ENCODE peak calls at places on chromosomes 3 and 15, in seven cellular contexts. M is GM20000; S is adrenal gland; Y is kidney tubule cell; X is stimulated activated CD4-positive, alpha-beta T cell treated with anti-CD3 and anti-CD28 coated beads, Interleukin-4, amount 100 ng/mL, for 48 hours; O is dorsolateral prefrontal cortex; E is activated CD8-positive, alpha-beta memory T cell treated with anti-CD3 and anti-CD28 coated beads for 1 hour. T is an unnamed sample.

GRCh38 chr15:70765504-70766281 is 2.3 kb upstream of the UACA start:
- DNase-seq in O (no peak), Y (no peak), S (no peak), E (no peak), M (no peak), X (no peak), T (no peak)

GRCh38 chr3:127853681-127854080 is 31.4 kb upstream of the MGLL start:
- DNase-seq in S (no peak), Y (no peak), E (no peak), X (no peak), M (no peak), O (peak), T (no peak)

GRCh38 chr3:177195941-177196472 is 1.3 kb downstream of the TBL1XR1 start:
- DNase-seq in E (no peak), X (no peak), S (no peak), O (peak), Y (peak), M (no peak), T (peak)

GRCh38 chr15:42575188-42576039 is at the start of gene STARD9:
- DNase-seq in Y (peak), S (peak), M (peak), E (peak), O (peak), X (peak), T (peak)

GRCh38 chr15:50315814-50316630 is 39.0 kb downstream of the GABPB1 start:
- DNase-seq in M (peak), Y (peak), X (no peak), E (no peak), S (no peak), O (no peak), T (no peak)

GRCh38 chr3:25385807-25386512 is 42.1 kb upstream of the RARB start:
- DNase-seq in O (no peak), X (no peak), Y (no peak), M (no peak), S (no peak), E (no peak), T (no peak)

GRCh38 chr3:13544293-13544831 is 4.6 kb upstream of the FBLN2 start:
- DNase-seq in X (peak), M (no peak), O (no peak), Y (no peak), E (peak), S (no peak), T (peak)

GRCh38 chr3:149188494-149188893 is 33.1 kb downstream of the CP start:
- DNase-seq in X (no peak), Y (no peak), E (no peak), O (no peak), M (no peak), S (no peak), T (no peak)

GRCh38 chr3:28792604-28793003 is 444.0 kb upstream of the AZI2 start:
- DNase-seq in E (no peak), S (no peak), Y (no peak), M (no peak), X (no peak), O (no peak), T (no peak)

GRCh38 chr3:33211444-33211843 is 7.2 kb downstream of the SUSD5 start:
- DNase-seq in X (no peak), Y (peak), O (no peak), E (no peak), M (no peak), S (no peak), T (no peak)

GRCh38 chr15:31321418-31321817 is 5.2 kb upstream of the KLF13 start:
- DNase-seq in Y (no peak), E (no peak), O (no peak), S (no peak), M (no peak), X (no peak), T (no peak)

GRCh38 chr15:65888998-65889397 is 19.7 kb downstream of the RAB11A start:
- DNase-seq in O (no peak), Y (no peak), S (no peak), E (no peak), X (no peak), M (no peak), T (peak)

GRCh38 chr3:146542179-146542578 is 2.2 kb downstream of the PLSCR1 start:
- DNase-seq in M (no peak), E (no peak), Y (no peak), O (no peak), X (no peak), S (no peak), T (peak)

GRCh38 chr15:40310001-40310959 is 2.5 kb upstream of the PLCB2 start:
- DNase-seq in Y (peak), S (peak), M (peak), E (no peak), X (no peak), O (no peak), T (peak)

GRCh38 chr3:64048631-64049061 is 25.4 kb upstream of the PSMD6 start:
- DNase-seq in M (no peak), S (no peak), X (no peak), Y (no peak), E (no peak), O (no peak), T (peak)

GRCh38 chr3:139457066-139457465 is 19.2 kb downstream of the RBP2 start:
- DNase-seq in S (no peak), X (no peak), M (no peak), E (no peak), O (no peak), Y (peak), T (no peak)

GRCh38 chr15:71191296-71191695 is 76.0 kb downstream of the THSD4 start:
- DNase-seq in M (no peak), X (no peak), S (no peak), O (no peak), Y (no peak), E (no peak), T (no peak)

GRCh38 chr15:85024509-85025336 is 43.1 kb downstream of the PDE8A start:
- DNase-seq in S (no peak), O (no peak), Y (peak), X (no peak), M (peak), E (no peak), T (peak)

GRCh38 chr15:68380456-68380855 is 51.5 kb downstream of the ITGA11 start:
- DNase-seq in X (no peak), Y (no peak), M (no peak), S (no peak), E (no peak), O (no peak), T (no peak)

GRCh38 chr3:193620650-193621049 is 27.6 kb downstream of the OPA1 start:
- DNase-seq in M (peak), S (no peak), X (no peak), Y (no peak), E (no peak), O (no peak), T (no peak)